ENCODE peak calls at places on chromosomes 4 and X, in ten cellular contexts. K, G, X, H, D, A, F, Y, T and S are unnamed samples.

GRCh38 chr4:96753216-96753615 is 913.3 kb downstream of the PDHA2 start:
- DNase-seq in D (no peak), X (no peak), G (no peak), F (no peak), Y (no peak), H (no peak), K (no peak), A (no peak), T (no peak), S (no peak)

GRCh38 chrX:100289159-100289558 is 120.9 kb downstream of the PCDH19 start:
- DNase-seq in A (no peak), H (no peak), F (no peak), G (no peak), T (no peak), Y (no peak), X (no peak), K (no peak), D (no peak), S (no peak)

GRCh38 chr4:106258145-106259045 is 57.6 kb downstream of the TBCK start:
- DNase-seq in T (no peak), D (no peak), F (peak; percentile 70), A (no peak), Y (no peak), H (no peak), K (no peak), X (no peak), G (no peak), S (no peak)

GRCh38 chr4:110742148-110742547 is 119.3 kb upstream of the PITX2 start:
- DNase-seq in F (peak; percentile 16), D (no peak), G (no peak), K (no peak), H (no peak), Y (peak; percentile 2), X (no peak), T (no peak), A (no peak), S (no peak)

GRCh38 chr4:153483432-153484418 is 17.6 kb downstream of the TMEM131L start:
- DNase-seq in F (no peak), X (no peak), T (no peak), A (no peak), H (no peak), D (no peak), Y (no peak), G (no peak), K (no peak), S (no peak)

GRCh38 chr4:39732728-39733127 is 34.8 kb downstream of the UBE2K start:
- DNase-seq in A (no peak), F (peak; percentile 79), G (peak; percentile 87), K (no peak), Y (peak; percentile 90), D (no peak), X (no peak), T (peak; percentile 18), H (no peak), S (no peak)

GRCh38 chr4:138138774-138139173 is 103.4 kb downstream of the SLC7A11 start:
- DNase-seq in G (no peak), X (no peak), D (no peak), T (no peak), K (no peak), Y (no peak), A (no peak), F (no peak), H (no peak), S (no peak)

GRCh38 chr4:63717384-63717783 is 691.9 kb downstream of the TECRL start:
- DNase-seq in H (no peak), Y (peak; percentile 32), K (no peak), A (no peak), F (no peak), X (no peak), D (no peak), T (no peak), G (no peak), S (no peak)

GRCh38 chr4:159289682-159290081 is 186.8 kb downstream of the RAPGEF2 start:
- DNase-seq in T (no peak), X (no peak), D (no peak), Y (no peak), K (no peak), F (no peak), A (no peak), G (no peak), H (no peak), S (no peak)

GRCh38 chrX:13180807-13181206 is 136.4 kb upstream of the FAM9C start:
- DNase-seq in H (no peak), Y (peak; percentile 75), K (no peak), G (peak; percentile 3), T (no peak), X (no peak), F (peak; percentile 64), A (no peak), D (no peak), S (no peak)

GRCh38 chrX:134237363-134237702 is 351 bp downstream of the CCDC160 start:
- DNase-seq in A (no peak), Y (no peak), F (no peak), X (no peak), H (no peak), K (no peak), G (no peak), T (no peak), D (no peak), S (no peak)

GRCh38 chrX:72604112-72604511 is 31.5 kb upstream of the HDAC8 start:
- DNase-seq in G (no peak), Y (no peak), H (no peak), A (no peak), F (no peak), K (no peak), D (no peak), X (no peak), T (no peak), S (no peak)

GRCh38 chr4:51831133-51831532 is 11.8 kb upstream of the DCUN1D4 start:
- DNase-seq in G (peak; percentile 65), Y (peak; percentile 64), D (peak; percentile 32), K (no peak), F (peak; percentile 48), H (no peak), T (peak; percentile 80), A (no peak), X (no peak), S (no peak)

GRCh38 chr4:17761062-17761461 is 20.4 kb downstream of the FAM184B start:
- DNase-seq in Y (no peak), D (no peak), K (no peak), A (no peak), T (no peak), X (no peak), F (no peak), H (no peak), G (no peak), S (no peak)

GRCh38 chr4:17763352-17763890 is 18.0 kb downstream of the FAM184B start:
- DNase-seq in G (no peak), A (no peak), Y (no peak), F (no peak), X (no peak), H (no peak), K (no peak), D (no peak), T (no peak), S (no peak)

GRCh38 chr4:17763931-17764330 is 17.5 kb downstream of the FAM184B start:
- DNase-seq in Y (no peak), T (no peak), G (no peak), H (no peak), K (no peak), D (no peak), A (no peak), X (no peak), F (no peak), S (no peak)

GRCh38 chr4:17760602-17761001 is 20.8 kb downstream of the FAM184B start:
- DNase-seq in G (no peak), H (no peak), Y (no peak), K (no peak), A (no peak), T (no peak), X (no peak), F (no peak), D (no peak), S (no peak)

DNA sequence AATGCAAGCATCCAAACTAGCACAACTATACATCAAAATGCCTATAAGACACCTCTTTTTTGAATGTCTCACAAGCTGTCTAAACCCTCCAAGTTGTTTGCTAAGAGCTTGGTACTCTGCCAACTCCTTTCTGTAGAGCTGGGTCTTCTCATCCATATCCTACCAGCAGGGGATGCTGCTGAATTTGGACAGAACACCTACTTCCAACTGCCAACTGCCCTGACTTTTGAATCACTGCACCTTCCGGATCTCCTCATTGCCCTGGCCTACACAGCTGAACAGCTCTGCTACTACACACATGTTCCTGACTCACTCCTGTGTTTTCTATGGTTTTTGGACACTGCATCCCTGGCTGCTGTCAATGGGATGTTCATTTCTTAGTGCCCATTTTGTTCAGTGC is 18.7 kb downstream of the FAM184B start:
- DNase-seq in G (no peak), D (no peak), F (peak; percentile 25), X (no peak), K (no peak), A (no peak), Y (peak; percentile 63), H (peak; percentile 27), T (peak; percentile 5), S (no peak)
- TF ChIP-seq CTCF in G (peak; percentile 46), D (no peak), F (peak; percentile 11), X (peak; percentile 21), K (no peak), A (peak; percentile 8), Y (peak; percentile 36), H (peak; percentile 58), T (no peak), S (peak; percentile 37)

GRCh38 chrX:81378550-81378949 is 176.6 kb downstream of the SH3BGRL start:
- DNase-seq in K (no peak), X (no peak), D (no peak), F (no peak), G (no peak), A (no peak), Y (no peak), T (no peak), H (no peak), S (no peak)

DNA sequence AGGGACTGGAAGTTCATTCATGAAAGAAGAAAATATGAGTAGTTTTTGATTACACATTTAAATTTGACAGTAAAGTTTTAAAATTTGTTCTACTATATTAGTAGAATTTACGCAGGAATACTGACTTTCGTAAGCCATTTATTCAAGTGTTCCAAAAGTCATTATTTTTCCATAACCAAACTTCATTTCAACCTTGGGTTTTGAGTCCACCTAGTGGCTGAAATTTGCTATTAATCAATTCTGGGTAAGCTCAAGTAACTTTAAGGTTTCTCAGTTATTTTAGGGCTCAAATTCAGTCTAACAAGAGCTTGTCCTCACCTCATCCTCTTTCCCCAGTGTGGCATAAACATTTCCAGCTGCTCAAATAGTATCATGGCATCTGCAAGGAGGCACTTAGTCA is 175.4 kb downstream of the SH3BGRL start:
- DNase-seq in D (peak; percentile 13), Y (peak; percentile 21), G (peak; percentile 3), A (no peak), X (no peak), F (peak; percentile 24), K (no peak), T (no peak), H (no peak), S (no peak)
- TF ChIP-seq CTCF in D (peak; percentile 47), Y (peak; percentile 50), G (peak; percentile 40), A (peak; percentile 47), X (peak; percentile 74), F (peak; percentile 56), K (peak; percentile 28), T (peak; percentile 42), H (peak; percentile 57), S (peak; percentile 59)

GRCh38 chr4:123784626-123785025 is 388.0 kb downstream of the SPRY1 start:
- DNase-seq in K (no peak), G (no peak), Y (no peak), X (no peak), T (no peak), A (no peak), H (no peak), D (no peak), F (peak; percentile 81), S (no peak)
- TF ChIP-seq CTCF in K (no peak), G (peak; percentile 13), Y (no peak), X (no peak), T (no peak), A (no peak), H (no peak), D (no peak), F (peak; percentile 30), S (no peak)

GRCh38 chrX:8179653-8180052 is 8.6 kb upstream of the VCX2 start:
- DNase-seq in K (no peak), X (no peak), G (no peak), H (no peak), T (no peak), Y (peak; percentile 26), D (no peak), F (no peak), A (no peak), S (no peak)
- TF ChIP-seq CTCF in K (no peak), X (peak; percentile 65), G (peak; percentile 14), H (peak; percentile 40), T (no peak), Y (peak; percentile 33), D (no peak), F (no peak), A (no peak), S (no peak)